ENCODE peak calls at places on chromosome 9, in eight cellular contexts. One of them, this sample, is unnamed.

GRCh38 chr9:98967257-98967656 is 23.6 kb downstream of the COL15A1 start:
- DNase-seq in dorsolateral prefrontal cortex: no peak
- DNase-seq in GM06990: no peak
- DNase-seq in MM.1S: no peak
- DNase-seq in fibroblast of lung: no peak
- DNase-seq in GM23338: no peak
- DNase-seq in suprapubic skin: no peak
- DNase-seq in bronchial epithelial cell: no peak
- DNase-seq in this sample: no peak

GRCh38 chr9:114989600-114990410 is 59.4 kb upstream of the TNFSF8 start:
- DNase-seq in GM23338: no peak
- DNase-seq in suprapubic skin: no peak
- DNase-seq in dorsolateral prefrontal cortex: no peak
- DNase-seq in MM.1S: peak; percentile 43
- DNase-seq in bronchial epithelial cell: no peak
- DNase-seq in fibroblast of lung: no peak
- DNase-seq in GM06990: peak; percentile 64
- DNase-seq in this sample: no peak

GRCh38 chr9:112137066-112137465 is 38.0 kb downstream of the SUSD1 start:
- DNase-seq in fibroblast of lung: no peak
- DNase-seq in GM23338: no peak
- DNase-seq in dorsolateral prefrontal cortex: no peak
- DNase-seq in bronchial epithelial cell: no peak
- DNase-seq in suprapubic skin: no peak
- DNase-seq in GM06990: no peak
- DNase-seq in MM.1S: no peak
- DNase-seq in this sample: no peak

GRCh38 chr9:21681641-21682040 is 120.8 kb upstream of the MTAP start:
- DNase-seq in fibroblast of lung: peak; percentile 95
- DNase-seq in suprapubic skin: no peak
- DNase-seq in GM06990: no peak
- DNase-seq in GM23338: no peak
- DNase-seq in dorsolateral prefrontal cortex: no peak
- DNase-seq in bronchial epithelial cell: peak; percentile 100
- DNase-seq in MM.1S: no peak
- DNase-seq in this sample: no peak

GRCh38 chr9:89802809-89803355 is 198.1 kb downstream of the GADD45G start:
- DNase-seq in MM.1S: no peak
- DNase-seq in suprapubic skin: peak; percentile 80
- DNase-seq in fibroblast of lung: peak; percentile 33
- DNase-seq in dorsolateral prefrontal cortex: no peak
- DNase-seq in bronchial epithelial cell: peak; percentile 15
- DNase-seq in GM23338: no peak
- DNase-seq in GM06990: no peak
- DNase-seq in this sample: no peak

GRCh38 chr9:106892632-106893031 is 29.7 kb downstream of the ZNF462 start:
- DNase-seq in suprapubic skin: no peak
- DNase-seq in dorsolateral prefrontal cortex: no peak
- DNase-seq in GM06990: no peak
- DNase-seq in fibroblast of lung: peak; percentile 99
- DNase-seq in GM23338: peak; percentile 94
- DNase-seq in bronchial epithelial cell: peak; percentile 97
- DNase-seq in MM.1S: no peak
- DNase-seq in this sample: no peak

GRCh38 chr9:129995409-129996160 is 47.4 kb downstream of the FNBP1 start:
- DNase-seq in GM06990: no peak
- DNase-seq in MM.1S: no peak
- DNase-seq in fibroblast of lung: peak; percentile 55
- DNase-seq in GM23338: peak; percentile 16
- DNase-seq in dorsolateral prefrontal cortex: no peak
- DNase-seq in suprapubic skin: no peak
- DNase-seq in bronchial epithelial cell: peak; percentile 87
- DNase-seq in this sample: no peak

GRCh38 chr9:69773258-69773657 is 13.4 kb upstream of the PTAR1 start:
- DNase-seq in GM23338: no peak
- DNase-seq in suprapubic skin: no peak
- DNase-seq in bronchial epithelial cell: no peak
- DNase-seq in GM06990: no peak
- DNase-seq in MM.1S: no peak
- DNase-seq in fibroblast of lung: no peak
- DNase-seq in dorsolateral prefrontal cortex: no peak
- DNase-seq in this sample: no peak

GRCh38 chr9:131045300-131046092 is 36.5 kb downstream of the LAMC3 start:
- DNase-seq in GM23338: no peak
- DNase-seq in fibroblast of lung: no peak
- DNase-seq in MM.1S: no peak
- DNase-seq in GM06990: no peak
- DNase-seq in bronchial epithelial cell: no peak
- DNase-seq in dorsolateral prefrontal cortex: no peak
- DNase-seq in suprapubic skin: no peak
- DNase-seq in this sample: no peak

GRCh38 chr9:119044801-119045200 is 324.4 kb downstream of the BRINP1 start:
- DNase-seq in suprapubic skin: no peak
- DNase-seq in GM06990: no peak
- DNase-seq in MM.1S: no peak
- DNase-seq in GM23338: no peak
- DNase-seq in dorsolateral prefrontal cortex: no peak
- DNase-seq in bronchial epithelial cell: peak; percentile 24
- DNase-seq in fibroblast of lung: no peak
- DNase-seq in this sample: no peak

GRCh38 chr9:111900934-111901612 is 4.5 kb downstream of the UGCG start:
- DNase-seq in suprapubic skin: no peak
- DNase-seq in MM.1S: no peak
- DNase-seq in GM06990: no peak
- DNase-seq in GM23338: no peak
- DNase-seq in dorsolateral prefrontal cortex: no peak
- DNase-seq in bronchial epithelial cell: no peak
- DNase-seq in fibroblast of lung: peak; percentile 33
- DNase-seq in this sample: no peak

GRCh38 chr9:64773491-64773931 is 511.5 kb downstream of the FOXD4L5 start:
- DNase-seq in suprapubic skin: peak; percentile 32
- DNase-seq in bronchial epithelial cell: no peak
- DNase-seq in dorsolateral prefrontal cortex: no peak
- DNase-seq in GM23338: peak; percentile 1
- DNase-seq in fibroblast of lung: peak; percentile 18
- DNase-seq in MM.1S: peak; percentile 7
- DNase-seq in GM06990: peak; percentile 20
- DNase-seq in this sample: no peak

GRCh38 chr9:127451681-127452480 is 571 bp downstream of the LRSAM1 start:
- DNase-seq in GM06990: peak; percentile 68
- DNase-seq in fibroblast of lung: peak; percentile 49
- DNase-seq in GM23338: peak; percentile 70
- DNase-seq in MM.1S: peak; percentile 40
- DNase-seq in dorsolateral prefrontal cortex: no peak
- DNase-seq in suprapubic skin: no peak
- DNase-seq in bronchial epithelial cell: peak; percentile 46
- DNase-seq in this sample: peak; percentile 54

GRCh38 chr9:15529566-15530324 is 19.0 kb upstream of the PSIP1 start:
- DNase-seq in GM06990: peak; percentile 72
- DNase-seq in dorsolateral prefrontal cortex: no peak
- DNase-seq in fibroblast of lung: no peak
- DNase-seq in MM.1S: no peak
- DNase-seq in bronchial epithelial cell: no peak
- DNase-seq in GM23338: no peak
- DNase-seq in suprapubic skin: no peak
- DNase-seq in this sample: no peak

GRCh38 chr9:106441283-106441682 is 421.7 kb upstream of the ZNF462 start:
- DNase-seq in GM06990: no peak
- DNase-seq in MM.1S: no peak
- DNase-seq in GM23338: no peak
- DNase-seq in dorsolateral prefrontal cortex: no peak
- DNase-seq in suprapubic skin: no peak
- DNase-seq in bronchial epithelial cell: no peak
- DNase-seq in fibroblast of lung: no peak
- DNase-seq in this sample: no peak

GRCh38 chr9:85112376-85112775 is 442.8 kb downstream of the NTRK2 start:
- DNase-seq in MM.1S: no peak
- DNase-seq in suprapubic skin: no peak
- DNase-seq in bronchial epithelial cell: no peak
- DNase-seq in GM06990: no peak
- DNase-seq in GM23338: no peak
- DNase-seq in fibroblast of lung: no peak
- DNase-seq in dorsolateral prefrontal cortex: no peak
- DNase-seq in this sample: no peak

GRCh38 chr9:16064701-16065230 is 511.9 kb downstream of the CCDC171 start:
- DNase-seq in GM23338: no peak
- DNase-seq in GM06990: no peak
- DNase-seq in MM.1S: no peak
- DNase-seq in dorsolateral prefrontal cortex: no peak
- DNase-seq in bronchial epithelial cell: no peak
- DNase-seq in suprapubic skin: no peak
- DNase-seq in fibroblast of lung: no peak
- DNase-seq in this sample: no peak

GRCh38 chr9:76266649-76267627 is 127.3 kb downstream of the RFK start:
- DNase-seq in GM23338: no peak
- DNase-seq in suprapubic skin: no peak
- DNase-seq in GM06990: no peak
- DNase-seq in bronchial epithelial cell: no peak
- DNase-seq in MM.1S: no peak
- DNase-seq in fibroblast of lung: no peak
- DNase-seq in dorsolateral prefrontal cortex: no peak
- DNase-seq in this sample: no peak

GRCh38 chr9:38388283-38389223 is 3.9 kb upstream of the ALDH1B1 start:
- DNase-seq in GM23338: no peak
- DNase-seq in bronchial epithelial cell: no peak
- DNase-seq in GM06990: no peak
- DNase-seq in dorsolateral prefrontal cortex: no peak
- DNase-seq in MM.1S: no peak
- DNase-seq in fibroblast of lung: peak; percentile 67
- DNase-seq in suprapubic skin: no peak
- DNase-seq in this sample: peak; percentile 84

GRCh38 chr9:138049085-138049778 is 171.7 kb downstream of the CACNA1B start:
- DNase-seq in suprapubic skin: peak; percentile 60
- DNase-seq in GM23338: no peak
- DNase-seq in MM.1S: no peak
- DNase-seq in GM06990: no peak
- DNase-seq in dorsolateral prefrontal cortex: no peak
- DNase-seq in fibroblast of lung: no peak
- DNase-seq in bronchial epithelial cell: no peak
- DNase-seq in this sample: no peak

GRCh38 chr9:22041792-22042191 is 32.7 kb upstream of the CDKN2B start:
- DNase-seq in GM23338: peak; percentile 21
- DNase-seq in dorsolateral prefrontal cortex: no peak
- DNase-seq in suprapubic skin: no peak
- DNase-seq in bronchial epithelial cell: peak; percentile 97
- DNase-seq in GM06990: no peak
- DNase-seq in MM.1S: no peak
- DNase-seq in fibroblast of lung: peak; percentile 46
- DNase-seq in this sample: no peak

GRCh38 chr9:70484232-70485130 is 70.0 kb upstream of the KLF9 start:
- DNase-seq in suprapubic skin: no peak
- DNase-seq in dorsolateral prefrontal cortex: no peak
- DNase-seq in fibroblast of lung: peak; percentile 67
- DNase-seq in bronchial epithelial cell: peak; percentile 91
- DNase-seq in GM06990: no peak
- DNase-seq in GM23338: peak; percentile 84
- DNase-seq in MM.1S: peak; percentile 48
- DNase-seq in this sample: no peak

GRCh38 chr9:109463924-109464625 is 34.0 kb downstream of the PTPN3 start:
- DNase-seq in bronchial epithelial cell: peak; percentile 47
- DNase-seq in fibroblast of lung: no peak
- DNase-seq in GM23338: no peak
- DNase-seq in suprapubic skin: peak; percentile 8
- DNase-seq in GM06990: no peak
- DNase-seq in MM.1S: no peak
- DNase-seq in dorsolateral prefrontal cortex: no peak
- DNase-seq in this sample: no peak

GRCh38 chr9:88041447-88041846 is 67.1 kb upstream of the CDK20 start:
- DNase-seq in bronchial epithelial cell: no peak
- DNase-seq in GM06990: no peak
- DNase-seq in dorsolateral prefrontal cortex: no peak
- DNase-seq in MM.1S: no peak
- DNase-seq in GM23338: peak; percentile 68
- DNase-seq in suprapubic skin: no peak
- DNase-seq in fibroblast of lung: peak; percentile 12
- DNase-seq in this sample: no peak

GRCh38 chr9:106590759-106591505 is 272.0 kb upstream of the ZNF462 start:
- DNase-seq in GM06990: no peak
- DNase-seq in GM23338: no peak
- DNase-seq in dorsolateral prefrontal cortex: no peak
- DNase-seq in bronchial epithelial cell: peak; percentile 23
- DNase-seq in MM.1S: no peak
- DNase-seq in fibroblast of lung: no peak
- DNase-seq in suprapubic skin: no peak
- DNase-seq in this sample: no peak

GRCh38 chr9:122112238-122112637 is 19.1 kb upstream of the TTLL11 start:
- DNase-seq in suprapubic skin: no peak
- DNase-seq in MM.1S: no peak
- DNase-seq in GM06990: no peak
- DNase-seq in bronchial epithelial cell: no peak
- DNase-seq in GM23338: no peak
- DNase-seq in dorsolateral prefrontal cortex: no peak
- DNase-seq in fibroblast of lung: no peak
- DNase-seq in this sample: no peak
- H3K27me3 ChIP-seq in suprapubic skin: peaks cover 7% of the 10 kb centered on the region
- H3K27me3 ChIP-seq in MM.1S: peaks cover 4% of the 10 kb centered on the region
- H3K27me3 ChIP-seq in GM06990: no peaks in the 10 kb centered on the region
- H3K27me3 ChIP-seq in bronchial epithelial cell: no peaks in the 10 kb centered on the region
- H3K27me3 ChIP-seq in GM23338: no peaks in the 10 kb centered on the region
- H3K27me3 ChIP-seq in dorsolateral prefrontal cortex: no peaks in the 10 kb centered on the region
- H3K27me3 ChIP-seq in fibroblast of lung: peaks cover 16% of the 10 kb centered on the region
- H3K27me3 ChIP-seq in this sample: no peaks in the 10 kb centered on the region

DNA sequence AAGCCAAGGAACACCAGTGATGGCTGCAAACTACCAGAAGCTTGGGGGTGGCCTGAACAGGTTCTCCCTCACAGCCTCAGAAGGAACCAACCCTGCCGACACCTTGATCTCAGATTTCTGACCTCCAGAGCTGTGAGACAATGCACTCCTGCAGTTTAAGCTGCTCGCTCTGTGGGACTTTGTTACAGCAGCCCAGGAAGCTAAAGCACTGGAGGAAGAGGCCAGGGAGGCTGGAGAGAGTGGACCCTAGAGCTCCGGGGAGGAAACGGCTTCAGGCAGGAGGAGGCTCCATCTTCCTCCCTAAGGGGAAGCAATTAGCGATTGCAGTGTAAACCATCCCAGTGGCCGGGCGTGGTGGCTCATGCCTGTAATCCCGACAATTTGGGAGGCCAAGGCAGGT is 25.1 kb downstream of the BARX1 start:
- DNase-seq in GM06990: no peak
- DNase-seq in dorsolateral prefrontal cortex: no peak
- DNase-seq in fibroblast of lung: no peak
- DNase-seq in suprapubic skin: no peak
- DNase-seq in bronchial epithelial cell: no peak
- DNase-seq in GM23338: peak; percentile 18
- DNase-seq in MM.1S: no peak
- DNase-seq in this sample: no peak
- TF ChIP-seq CTCF in GM06990: no peak
- TF ChIP-seq CTCF in dorsolateral prefrontal cortex: no peak
- TF ChIP-seq CTCF in fibroblast of lung: no peak
- TF ChIP-seq CTCF in suprapubic skin: no peak
- TF ChIP-seq CTCF in bronchial epithelial cell: no peak
- TF ChIP-seq CTCF in GM23338: no peak
- TF ChIP-seq CTCF in MM.1S: no peak
- TF ChIP-seq CTCF in this sample: no peak

GRCh38 chr9:133126697-133127339 is 5.8 kb upstream of the RALGDS start:
- DNase-seq in bronchial epithelial cell: no peak
- DNase-seq in dorsolateral prefrontal cortex: no peak
- DNase-seq in GM06990: no peak
- DNase-seq in MM.1S: no peak
- DNase-seq in suprapubic skin: no peak
- DNase-seq in GM23338: no peak
- DNase-seq in fibroblast of lung: peak; percentile 30
- DNase-seq in this sample: no peak
- H3K4me3 ChIP-seq in bronchial epithelial cell: no peak overlapping the region
- H3K4me3 ChIP-seq in dorsolateral prefrontal cortex: peak overlapping the region; percentile 11
- H3K4me3 ChIP-seq in GM06990: peak overlapping the region; percentile 58
- H3K4me3 ChIP-seq in MM.1S: no peak overlapping the region
- H3K4me3 ChIP-seq in suprapubic skin: peak overlapping the region; percentile 44
- H3K4me3 ChIP-seq in GM23338: no peak overlapping the region
- H3K4me3 ChIP-seq in fibroblast of lung: no peak overlapping the region
- H3K4me3 ChIP-seq in this sample: peak overlapping the region; percentile 16

GRCh38 chr9:124450931-124451661 is 845 bp downstream of the ADGRD2 start:
- DNase-seq in GM06990: no peak
- DNase-seq in dorsolateral prefrontal cortex: peak; percentile 15
- DNase-seq in suprapubic skin: no peak
- DNase-seq in MM.1S: no peak
- DNase-seq in GM23338: no peak
- DNase-seq in fibroblast of lung: no peak
- DNase-seq in bronchial epithelial cell: no peak
- DNase-seq in this sample: no peak
- H3K27me3 ChIP-seq in GM06990: peaks cover 1% of the 10 kb centered on the region
- H3K27me3 ChIP-seq in dorsolateral prefrontal cortex: peaks cover 46% of the 10 kb centered on the region
- H3K27me3 ChIP-seq in suprapubic skin: peaks cover 59% of the 10 kb centered on the region
- H3K27me3 ChIP-seq in MM.1S: peaks cover 21% of the 10 kb centered on the region
- H3K27me3 ChIP-seq in GM23338: peaks cover 27% of the 10 kb centered on the region
- H3K27me3 ChIP-seq in fibroblast of lung: peaks cover 30% of the 10 kb centered on the region
- H3K27me3 ChIP-seq in bronchial epithelial cell: no peaks in the 10 kb centered on the region
- H3K27me3 ChIP-seq in this sample: no peaks in the 10 kb centered on the region